ENCODE peak calls at places on chromosomes 16 and 17, in eight cellular contexts. A, X, H, L, V, R, Y and Z are unnamed samples.

GRCh38 chr17:42049834-42050359 is 504 bp downstream of the C17orf113 start:
- DNase-seq in Y (no peak), R (no peak), A (no peak), X (no peak), V (no peak), H (no peak), L (no peak), Z (no peak)

GRCh38 chr16:51035110-51035498 is 116.0 kb downstream of the SALL1 start:
- DNase-seq in X (no peak), A (no peak), H (peak; percentile 7), V (no peak), R (peak; percentile 21), L (no peak), Y (no peak), Z (peak; percentile 10)

GRCh38 chr16:14284930-14285541 is 213.9 kb downstream of the MRTFB start:
- DNase-seq in A (peak; percentile 73), X (peak; percentile 56), L (peak; percentile 71), H (peak; percentile 86), R (peak; percentile 81), Y (no peak), V (peak; percentile 79), Z (peak; percentile 73)

GRCh38 chr17:31048142-31048541 is 46.6 kb upstream of the NF1 start:
- DNase-seq in Y (no peak), A (no peak), H (no peak), L (no peak), R (no peak), V (no peak), X (no peak), Z (no peak)

GRCh38 chr16:17063156-17063555 is 407.6 kb downstream of the XYLT1 start:
- DNase-seq in A (no peak), X (no peak), V (no peak), H (no peak), R (no peak), L (no peak), Y (no peak), Z (no peak)

GRCh38 chr17:42518755-42519545 is 17.1 kb upstream of the NAGLU start:
- DNase-seq in R (no peak), A (peak; percentile 63), Y (no peak), X (no peak), L (no peak), V (peak; percentile 87), H (no peak), Z (no peak)

GRCh38 chr17:3796110-3796821 is 4.7 kb downstream of the ITGAE start:
- DNase-seq in Y (no peak), R (no peak), L (no peak), A (no peak), V (no peak), X (no peak), H (no peak), Z (no peak)

GRCh38 chr16:67146523-67147357 is 4.1 kb downstream of the B3GNT9 start:
- DNase-seq in H (peak; percentile 40), L (no peak), A (no peak), Y (no peak), V (no peak), X (no peak), R (no peak), Z (no peak)

GRCh38 chr17:45790296-45790922 is 6.3 kb downstream of the CRHR1 start:
- DNase-seq in V (no peak), R (no peak), X (no peak), A (no peak), L (no peak), Y (no peak), H (peak; percentile 22), Z (no peak)

GRCh38 chr17:43768382-43768781 is 9.8 kb upstream of the SOST start:
- DNase-seq in V (no peak), R (peak; percentile 58), Y (no peak), H (no peak), A (no peak), X (peak; percentile 77), L (no peak), Z (no peak)

GRCh38 chr16:73163238-73163795 is 115.4 kb upstream of the ZFHX3 start:
- DNase-seq in H (no peak), V (no peak), R (no peak), Y (no peak), A (peak; percentile 56), X (no peak), L (no peak), Z (no peak)

GRCh38 chr17:59377410-59377809 is 46.0 kb downstream of the YPEL2 start:
- DNase-seq in V (no peak), R (no peak), X (no peak), Y (no peak), H (peak; percentile 55), A (peak; percentile 21), L (no peak), Z (no peak)

GRCh38 chr16:54817432-54817831 is 113.2 kb upstream of the IRX5 start:
- DNase-seq in A (no peak), L (peak; percentile 23), H (peak; percentile 15), Y (no peak), V (no peak), R (peak; percentile 38), X (no peak), Z (peak; percentile 40)

GRCh38 chr17:45277216-45277849 is 15.4 kb upstream of the SPATA32 start:
- DNase-seq in V (peak; percentile 89), X (peak; percentile 95), L (peak; percentile 95), Y (peak; percentile 97), H (peak; percentile 92), A (peak; percentile 93), R (peak; percentile 92), Z (peak; percentile 98)

GRCh38 chr16:56294599-56294998 is 103.3 kb downstream of the GNAO1 start:
- DNase-seq in H (peak; percentile 77), R (no peak), X (no peak), L (no peak), V (no peak), A (peak; percentile 24), Y (no peak), Z (no peak)

GRCh38 chr16:66382171-66382965 is 15.9 kb downstream of the CDH5 start:
- DNase-seq in Y (no peak), X (no peak), A (peak; percentile 21), H (peak; percentile 40), R (no peak), V (peak; percentile 68), L (no peak), Z (no peak)

GRCh38 chr16:15865742-15866141 is 8.9 kb upstream of the MYH11 start:
- DNase-seq in X (no peak), R (no peak), V (no peak), A (peak; percentile 62), L (no peak), H (peak; percentile 14), Y (no peak), Z (no peak)

GRCh38 chr16:15861996-15862395 is 5.2 kb upstream of the MYH11 start:
- DNase-seq in L (no peak), X (no peak), A (no peak), R (no peak), Y (no peak), H (no peak), V (no peak), Z (no peak)

GRCh38 chr16:15864939-15865338 is 8.1 kb upstream of the MYH11 start:
- DNase-seq in V (no peak), L (no peak), H (no peak), Y (no peak), X (no peak), R (no peak), A (peak; percentile 40), Z (no peak)

DNA sequence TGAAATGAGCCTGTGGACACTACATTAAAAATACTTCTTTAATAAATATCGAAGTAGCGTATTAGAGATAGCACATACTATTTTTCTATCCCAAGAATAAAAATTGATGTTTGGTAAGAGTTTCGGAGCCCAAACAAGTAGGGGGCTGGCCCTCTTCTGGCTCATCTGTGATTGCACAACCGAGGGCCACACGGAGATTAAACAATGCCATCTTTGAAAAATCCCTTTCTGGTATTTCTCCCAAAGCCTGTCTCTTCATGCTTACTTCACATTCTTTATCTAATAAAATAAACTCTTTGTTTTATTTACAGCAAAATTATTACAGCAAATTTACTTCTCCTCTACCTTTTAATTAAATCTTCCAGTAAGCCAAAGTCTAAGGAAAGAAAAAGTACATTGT is 9.6 kb upstream of the MYH11 start:
- DNase-seq in R (no peak), H (peak; percentile 46), Y (no peak), L (no peak), X (no peak), V (no peak), A (peak; percentile 29), Z (no peak)
- H3K36me3 ChIP-seq in R (peaks cover 65% of the 10 kb centered on the region), H (peaks cover 13% of the 10 kb centered on the region), Y (no peaks in the 10 kb centered on the region), L (peaks cover 15% of the 10 kb centered on the region), X (peaks cover 28% of the 10 kb centered on the region), V (peaks cover 24% of the 10 kb centered on the region), A (peaks cover 3% of the 10 kb centered on the region), Z (peaks cover 21% of the 10 kb centered on the region)

DNA sequence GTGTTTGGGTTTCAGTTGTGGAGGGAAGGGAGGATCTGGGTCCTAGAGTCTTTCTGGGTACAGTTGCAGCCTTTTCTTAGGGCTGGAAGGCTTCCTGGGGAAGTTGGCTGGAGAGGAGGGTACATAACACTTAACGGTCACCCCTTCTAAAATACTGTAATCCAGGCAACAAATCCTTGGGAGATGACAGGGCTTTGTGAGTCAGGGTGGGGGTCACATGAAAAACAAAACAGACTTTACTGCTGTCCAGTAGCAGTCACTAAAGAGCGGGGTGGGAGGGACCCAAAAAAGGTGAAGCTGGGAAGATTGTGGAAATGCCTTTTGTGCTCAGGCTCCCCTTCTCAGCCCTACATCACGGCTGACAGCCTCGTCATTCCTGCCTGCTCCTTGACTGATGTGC is 6.3 kb downstream of the SAP30BP start:
- DNase-seq in X (no peak), V (no peak), H (no peak), L (no peak), R (no peak), A (no peak), Y (no peak), Z (no peak)
- H3K36me3 ChIP-seq in X (peaks cover 61% of the 10 kb centered on the region), V (peaks cover 29% of the 10 kb centered on the region), H (peaks cover 48% of the 10 kb centered on the region), L (peaks cover 21% of the 10 kb centered on the region), R (peaks cover 88% of the 10 kb centered on the region), A (peaks cover 11% of the 10 kb centered on the region), Y (peaks cover 21% of the 10 kb centered on the region), Z (peaks cover 32% of the 10 kb centered on the region)

GRCh38 chr16:1320658-1321240 is 11.3 kb downstream of the UBE2I start:
- DNase-seq in X (no peak), H (no peak), Y (no peak), L (no peak), A (no peak), R (no peak), V (no peak), Z (no peak)
- H3K36me3 ChIP-seq in X (peaks cover 96% of the 10 kb centered on the region), H (peaks cover 23% of the 10 kb centered on the region), Y (peaks cover 74% of the 10 kb centered on the region), L (peaks cover 47% of the 10 kb centered on the region), A (peaks cover 53% of the 10 kb centered on the region), R (peaks cover 97% of the 10 kb centered on the region), V (peaks cover 26% of the 10 kb centered on the region), Z (peaks cover 31% of the 10 kb centered on the region)

GRCh38 chr16:1494129-1494640 is 1.0 kb downstream of the TELO2 start:
- DNase-seq in A (peak; percentile 74), X (peak; percentile 54), H (peak; percentile 92), L (peak; percentile 47), V (peak; percentile 47), Y (no peak), R (peak; percentile 7), Z (peak; percentile 56)

GRCh38 chr16:1496464-1496863 is 3.3 kb downstream of the TELO2 start:
- DNase-seq in V (no peak), A (no peak), R (no peak), H (no peak), Y (no peak), X (no peak), L (no peak), Z (no peak)

GRCh38 chr16:1497014-1497598 is 3.9 kb downstream of the TELO2 start:
- DNase-seq in H (no peak), X (no peak), V (no peak), L (no peak), A (no peak), Y (no peak), R (no peak), Z (no peak)

GRCh38 chr16:1494711-1495110 is 1.6 kb downstream of the TELO2 start:
- DNase-seq in L (no peak), X (no peak), Y (no peak), A (peak; percentile 6), H (peak; percentile 58), R (no peak), V (no peak), Z (no peak)

GRCh38 chr16:1495281-1496262 is 2.4 kb downstream of the TELO2 start:
- DNase-seq in R (no peak), X (no peak), L (no peak), H (no peak), V (no peak), Y (no peak), A (no peak), Z (no peak)
- H3K36me3 ChIP-seq in R (peaks cover 49% of the 10 kb centered on the region), X (peaks cover 53% of the 10 kb centered on the region), L (peaks cover 7% of the 10 kb centered on the region), H (no peaks in the 10 kb centered on the region), V (no peaks in the 10 kb centered on the region), Y (peaks cover 34% of the 10 kb centered on the region), A (peaks cover 14% of the 10 kb centered on the region), Z (peaks cover 6% of the 10 kb centered on the region)